ENCODE peak calls at places on chromosomes 11 and 22, in seven cellular contexts. P, F, N, Y, A, V and C are unnamed samples.

GRCh38 chr11:106614280-106614679 is 404.0 kb downstream of the GUCY1A2 start:
- DNase-seq in P (no peak), F (no peak), N (no peak), Y (no peak), A (no peak), V (no peak), C (no peak)

GRCh38 chr11:34161812-34162506 is 56.5 kb downstream of the NAT10 start:
- DNase-seq in P (no peak), F (peak), N (no peak), Y (peak), A (no peak), V (no peak), C (no peak)

GRCh38 chr11:61683961-61684869 is 4.0 kb downstream of the DAGLA start:
- DNase-seq in P (no peak), F (no peak), N (no peak), Y (peak), A (no peak), V (no peak), C (no peak)

GRCh38 chr11:33449798-33450197 is 192.6 kb downstream of the HIPK3 start:
- DNase-seq in P (no peak), F (no peak), N (no peak), Y (no peak), A (no peak), V (no peak), C (no peak)

GRCh38 chr11:70397983-70398833 is at the start of gene CTTN:
- DNase-seq in P (no peak), F (peak), N (no peak), Y (peak), A (peak), V (peak), C (peak)

GRCh38 chr11:34302046-34302921 is 55.5 kb downstream of the ABTB2 start:
- DNase-seq in P (peak), F (no peak), N (peak), Y (peak), A (no peak), V (peak), C (no peak)

GRCh38 chr11:122803716-122804115 is 34.6 kb upstream of the CRTAM start:
- DNase-seq in P (no peak), F (no peak), N (no peak), Y (no peak), A (no peak), V (no peak), C (no peak)

GRCh38 chr11:115916596-115916995 is 412.4 kb upstream of the CADM1 start:
- DNase-seq in P (no peak), F (no peak), N (no peak), Y (no peak), A (no peak), V (no peak), C (no peak)

GRCh38 chr11:71488968-71489265 is 35.9 kb downstream of the NADSYN1 start:
- DNase-seq in P (no peak), F (peak), N (no peak), Y (no peak), A (no peak), V (no peak), C (no peak)

GRCh38 chr11:9747816-9748215 is 83.9 kb downstream of the SWAP70 start:
- DNase-seq in P (no peak), F (no peak), N (no peak), Y (no peak), A (no peak), V (no peak), C (peak)

GRCh38 chr11:128876133-128876650 is 9.1 kb upstream of the KCNJ1 start:
- DNase-seq in P (no peak), F (no peak), N (no peak), Y (no peak), A (no peak), V (no peak), C (no peak)

GRCh38 chr22:23353696-23354095 is 173.4 kb downstream of the BCR start:
- DNase-seq in P (no peak), F (peak), N (no peak), Y (no peak), A (no peak), V (no peak), C (no peak)

GRCh38 chr11:63945482-63946163 is 6.8 kb downstream of the NAA40 start:
- DNase-seq in P (peak), F (peak), N (peak), Y (peak), A (peak), V (peak), C (peak)

GRCh38 chr22:31139866-31140716 is at the start of gene PLA2G3:
- DNase-seq in P (peak), F (no peak), N (no peak), Y (peak), A (no peak), V (no peak), C (peak)

GRCh38 chr11:11786234-11786633 is 55.5 kb upstream of the USP47 start:
- DNase-seq in P (no peak), F (no peak), N (no peak), Y (no peak), A (no peak), V (no peak), C (no peak)

GRCh38 chr11:37026326-37026725 is 428.3 kb upstream of the RAG2 start:
- DNase-seq in P (no peak), F (no peak), N (no peak), Y (no peak), A (no peak), V (no peak), C (no peak)

GRCh38 chr22:25403284-25403606 is 161.2 kb upstream of the GRK3 start:
- DNase-seq in P (no peak), F (no peak), N (no peak), Y (no peak), A (no peak), V (no peak), C (no peak)

GRCh38 chr11:8381343-8381742 is 117.7 kb upstream of the LMO1 start:
- DNase-seq in P (no peak), F (no peak), N (no peak), Y (no peak), A (no peak), V (no peak), C (no peak)

GRCh38 chr22:38316340-38317236 is 645 bp downstream of the CSNK1E start:
- DNase-seq in P (no peak), F (peak), N (no peak), Y (peak), A (peak), V (no peak), C (peak)

GRCh38 chr22:28252539-28252938 is 333.5 kb upstream of the PITPNB start:
- DNase-seq in P (no peak), F (no peak), N (no peak), Y (no peak), A (no peak), V (no peak), C (no peak)

GRCh38 chr11:119709638-119710346 is 19.2 kb downstream of the NECTIN1 start:
- DNase-seq in P (no peak), F (no peak), N (no peak), Y (peak), A (no peak), V (no peak), C (no peak)

GRCh38 chr11:60182546-60183330 is at the start of gene MS4A6A:
- DNase-seq in P (no peak), F (no peak), N (no peak), Y (no peak), A (no peak), V (no peak), C (no peak)

GRCh38 chr11:128776434-128777284 is 82.8 kb downstream of the FLI1 start:
- DNase-seq in P (no peak), F (peak), N (no peak), Y (peak), A (no peak), V (peak), C (no peak)

GRCh38 chr11:63569570-63569969 is 6.4 kb upstream of the PLAAT2 start:
- DNase-seq in P (no peak), F (no peak), N (no peak), Y (no peak), A (no peak), V (no peak), C (no peak)

GRCh38 chr22:45997077-45997774 is 20.3 kb upstream of the WNT7B start:
- DNase-seq in P (no peak), F (peak), N (peak), Y (peak), A (peak), V (no peak), C (peak)

GRCh38 chr11:122632178-122632824 is 23.2 kb upstream of the UBASH3B start:
- DNase-seq in P (peak), F (no peak), N (no peak), Y (no peak), A (no peak), V (no peak), C (no peak)

GRCh38 chr11:107722671-107723070 is 10.8 kb upstream of the SLN start:
- DNase-seq in P (no peak), F (no peak), N (no peak), Y (no peak), A (no peak), V (no peak), C (no peak)

GRCh38 chr11:253160-253885 is 16.5 kb downstream of the PSMD13 start:
- DNase-seq in P (no peak), F (peak), N (no peak), Y (no peak), A (no peak), V (no peak), C (no peak)

GRCh38 chr22:21077884-21078508 is 32.2 kb downstream of the LRRC74B start:
- DNase-seq in P (no peak), F (no peak), N (no peak), Y (no peak), A (no peak), V (no peak), C (no peak)

GRCh38 chr22:47801541-47802245 is 1039.2 kb downstream of the TBC1D22A start:
- DNase-seq in P (no peak), F (peak), N (no peak), Y (no peak), A (no peak), V (no peak), C (no peak)

GRCh38 chr11:116310215-116310614 is 462.6 kb downstream of the BUD13 start:
- DNase-seq in P (peak), F (no peak), N (no peak), Y (no peak), A (no peak), V (no peak), C (no peak)

GRCh38 chr11:46513934-46514342 is 79.9 kb downstream of the AMBRA1 start:
- DNase-seq in P (no peak), F (peak), N (no peak), Y (peak), A (peak), V (no peak), C (no peak)

GRCh38 chr11:67261942-67262681 is 4.2 kb upstream of the GRK2 start:
- DNase-seq in P (no peak), F (no peak), N (no peak), Y (no peak), A (peak), V (no peak), C (no peak)

GRCh38 chr22:41922336-41922735 is 4.3 kb downstream of the TNFRSF13C start:
- DNase-seq in P (no peak), F (no peak), N (no peak), Y (no peak), A (no peak), V (no peak), C (no peak)

GRCh38 chr11:112279901-112280267 is 19.2 kb upstream of the PLET1 start:
- DNase-seq in P (no peak), F (peak), N (no peak), Y (peak), A (peak), V (no peak), C (peak)

GRCh38 chr11:95282337-95282751 is 51.3 kb upstream of the SESN3 start:
- DNase-seq in P (peak), F (no peak), N (no peak), Y (peak), A (no peak), V (no peak), C (no peak)

GRCh38 chr11:122714484-122714883 is 59.0 kb downstream of the UBASH3B start:
- DNase-seq in P (no peak), F (no peak), N (no peak), Y (no peak), A (no peak), V (no peak), C (peak)

GRCh38 chr11:32487270-32487669 is 51.9 kb upstream of the WT1 start:
- DNase-seq in P (no peak), F (no peak), N (no peak), Y (no peak), A (no peak), V (peak), C (no peak)

GRCh38 chr11:44178381-44178780 is 82.9 kb downstream of the EXT2 start:
- DNase-seq in P (no peak), F (no peak), N (peak), Y (peak), A (no peak), V (no peak), C (no peak)
- TF ChIP-seq CTCF in P (peak), F (no peak), N (peak), Y (no peak), A (no peak), V (no peak), C (no peak)

GRCh38 chr22:40183029-40183581 is 5.4 kb downstream of the TNRC6B start:
- DNase-seq in P (peak), F (no peak), N (peak), Y (peak), A (peak), V (no peak), C (no peak)
- H3K4me3 ChIP-seq in P (no peak), F (no peak), N (no peak), Y (peak), A (no peak), V (no peak), C (no peak)

DNA sequence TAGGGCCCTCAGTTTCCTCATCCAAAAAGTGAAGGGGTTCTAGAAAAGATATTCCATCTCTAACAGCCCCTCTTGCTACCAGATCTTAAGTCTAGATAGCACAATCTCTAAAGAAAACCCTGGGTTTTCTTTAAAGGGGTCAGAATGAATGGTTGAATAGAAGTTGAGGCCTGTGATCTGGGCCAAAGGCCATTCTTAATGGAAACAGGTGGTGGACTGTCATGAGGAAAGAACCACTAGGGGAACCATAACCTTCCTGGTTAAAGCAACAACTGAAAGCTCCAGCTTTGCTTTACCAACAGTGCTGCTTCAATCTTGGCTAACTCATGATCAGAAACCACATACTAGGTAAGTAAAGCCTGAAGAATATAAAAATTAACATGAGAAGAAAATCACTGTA is 1.8 kb downstream of the CELF1 start:
- DNase-seq in P (no peak), F (no peak), N (no peak), Y (peak), A (no peak), V (no peak), C (no peak)
- TF ChIP-seq CTCF in P (peak), F (no peak), N (peak), Y (peak), A (peak), V (peak), C (no peak)

GRCh38 chr22:36385491-36386350 is 2.0 kb downstream of the MYH9 start:
- DNase-seq in P (no peak), F (no peak), N (no peak), Y (peak), A (peak), V (no peak), C (peak)

GRCh38 chr22:36386351-36386899 is 1.3 kb downstream of the MYH9 start:
- DNase-seq in P (no peak), F (no peak), N (no peak), Y (no peak), A (peak), V (no peak), C (no peak)

GRCh38 chr22:36386900-36387663 is 685 bp downstream of the MYH9 start:
- DNase-seq in P (no peak), F (peak), N (no peak), Y (no peak), A (peak), V (no peak), C (peak)

GRCh38 chr22:36387664-36387913 is 178 bp downstream of the MYH9 start:
- DNase-seq in P (no peak), F (no peak), N (no peak), Y (no peak), A (no peak), V (no peak), C (no peak)

GRCh38 chr22:36387914-36388864 is at the start of gene MYH9:
- DNase-seq in P (peak), F (peak), N (peak), Y (peak), A (peak), V (peak), C (peak)
- H3K4me3 ChIP-seq in P (peak), F (peak), N (peak), Y (peak), A (peak), V (peak), C (peak)

DNA sequence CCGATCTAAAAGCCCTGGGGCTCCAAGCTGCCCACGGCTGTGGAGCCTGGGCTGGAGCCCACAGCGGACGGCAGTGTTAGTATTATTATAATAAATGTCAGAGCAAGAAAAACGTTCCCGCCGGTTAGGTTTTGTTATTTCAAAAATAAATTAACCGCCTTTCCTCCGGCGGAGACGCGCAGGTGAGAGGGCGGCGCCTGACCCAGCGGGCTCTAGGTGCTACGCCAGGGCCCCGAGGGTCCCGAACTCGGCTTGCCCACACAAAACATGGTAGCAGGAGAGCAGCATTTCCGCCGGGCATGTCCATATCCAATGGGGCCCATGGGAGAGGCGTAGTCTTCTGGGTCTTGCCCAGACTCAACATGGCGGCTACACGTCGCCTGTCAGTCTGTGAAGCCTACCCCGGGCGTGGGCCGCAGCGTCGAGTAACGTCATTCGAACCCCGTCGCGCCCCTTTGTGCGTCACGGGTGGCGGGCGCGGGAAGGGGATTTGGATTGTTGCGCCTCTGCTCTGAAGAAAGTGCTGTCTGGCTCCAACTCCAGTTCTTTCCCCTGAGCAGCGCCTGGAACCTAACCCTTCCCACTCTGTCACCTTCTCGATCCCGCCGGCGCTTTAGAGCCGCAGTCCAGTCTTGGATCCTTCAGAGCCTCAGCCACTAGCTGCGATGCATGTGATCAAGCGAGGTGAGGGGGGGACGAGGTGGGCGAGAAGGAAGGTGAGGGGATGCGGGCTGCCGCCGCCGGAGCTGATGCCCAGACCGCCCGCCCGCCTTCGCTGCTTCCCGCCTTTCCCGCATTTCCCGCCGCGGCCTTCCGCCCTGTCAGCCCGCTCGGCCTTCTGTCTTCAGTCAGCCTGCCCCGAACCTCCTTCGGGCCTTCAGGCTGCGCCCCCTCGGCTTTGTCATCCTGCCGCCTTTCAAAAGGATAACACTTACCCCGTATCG is at the start of gene RRM1:
- DNase-seq in P (peak), F (peak), N (peak), Y (peak), A (peak), V (peak), C (peak)
- TF ChIP-seq CTCF in P (no peak), F (no peak), N (no peak), Y (no peak), A (no peak), V (no peak), C (no peak)

DNA sequence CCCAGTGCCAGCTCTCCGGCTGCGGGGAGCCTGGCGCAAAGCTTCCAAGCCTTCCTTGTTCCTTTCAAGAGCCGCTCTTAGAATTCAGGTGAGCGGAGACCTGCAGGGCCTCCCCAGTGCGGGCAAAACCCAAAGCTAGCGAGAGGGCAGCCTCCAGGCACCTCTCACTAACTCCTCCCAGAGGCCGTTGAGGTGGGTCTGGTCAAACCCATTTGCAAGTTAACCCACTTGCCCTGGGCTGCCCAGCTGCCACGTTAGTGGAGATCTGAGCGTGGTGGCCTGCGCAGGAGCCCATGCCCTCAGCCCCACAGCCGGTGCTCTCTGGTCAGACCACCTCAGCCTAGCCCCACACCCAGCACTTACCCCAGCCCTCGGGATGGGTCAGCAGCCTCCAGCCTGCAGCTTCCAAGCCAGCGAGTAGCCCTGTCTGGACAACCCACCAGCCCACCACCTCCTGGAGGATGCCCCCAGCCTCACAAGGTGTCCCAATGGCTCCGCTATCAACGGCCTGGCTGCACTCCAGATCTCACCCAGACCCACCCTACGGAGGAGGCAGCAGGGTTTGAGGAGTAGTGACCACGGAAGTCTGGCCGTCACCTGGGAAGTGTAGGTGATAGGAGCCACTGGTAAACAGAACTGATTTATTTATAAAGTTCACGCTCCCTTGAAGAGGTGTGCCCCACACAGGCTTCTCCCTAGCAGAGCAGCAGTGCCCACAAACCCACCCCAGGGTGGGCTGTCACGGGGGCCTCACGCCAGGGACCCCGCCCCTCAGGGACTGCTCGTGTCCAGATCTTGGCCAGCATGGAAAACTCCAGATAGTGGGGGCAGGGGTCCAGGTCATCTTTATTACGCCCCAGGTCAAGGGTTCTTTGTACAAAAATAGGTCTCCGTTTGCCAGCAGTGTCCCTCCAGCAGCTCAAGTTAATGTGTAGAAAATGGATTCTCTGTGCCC is 2.2 kb downstream of the ASCL2 start:
- DNase-seq in P (no peak), F (peak), N (no peak), Y (no peak), A (no peak), V (no peak), C (peak)
- H3K4me3 ChIP-seq in P (no peak), F (no peak), N (no peak), Y (no peak), A (peak), V (peak), C (no peak)